ENCODE peak calls at places on chromosome 22, in seven cellular contexts. O is lower lobe of right lung; Q is stimulated activated CD8-positive, alpha-beta memory T cell treated with anti-CD3 and anti-CD28 coated beads, Interleukin-4, amount 100 ng/mL, for 4 hours; V is non-pigmented ciliary epithelial cell; X is upper lobe of right lung; U is smooth muscle cell of the brain vasculature; D is ACHN. F is an unnamed sample.

GRCh38 chr22:28867191-28867590 is 16.2 kb upstream of the ZNRF3 start:
- DNase-seq in O (no peak), Q (no peak), V (no peak), X (no peak), U (no peak), D (no peak), F (no peak)

GRCh38 chr22:49838771-49839717 is 11.4 kb upstream of the BRD1 start:
- DNase-seq in O (peak), Q (peak), V (no peak), X (no peak), U (no peak), D (no peak), F (no peak)

GRCh38 chr22:50247748-50248147 is 2.9 kb upstream of the TUBGCP6 start:
- DNase-seq in O (no peak), Q (no peak), V (peak), X (no peak), U (no peak), D (no peak), F (peak)

GRCh38 chr22:45987462-45987861 is 10.5 kb upstream of the WNT7B start:
- DNase-seq in O (no peak), Q (no peak), V (no peak), X (no peak), U (no peak), D (no peak), F (no peak)

GRCh38 chr22:37233751-37234631 is 10.1 kb downstream of the RAC2 start:
- DNase-seq in O (peak), Q (no peak), V (no peak), X (no peak), U (no peak), D (no peak), F (no peak)

GRCh38 chr22:27100789-27101188 is 443.4 kb downstream of the MIAT start:
- DNase-seq in O (no peak), Q (no peak), V (no peak), X (no peak), U (no peak), D (peak), F (no peak)

GRCh38 chr22:22681221-22681739 is 36.9 kb downstream of the GGTLC2 start:
- DNase-seq in O (no peak), Q (no peak), V (no peak), X (no peak), U (no peak), D (peak), F (peak)

GRCh38 chr22:23036684-23037428 is 33.5 kb upstream of the GNAZ start:
- DNase-seq in O (no peak), Q (no peak), V (no peak), X (no peak), U (no peak), D (no peak), F (peak)

GRCh38 chr22:23289851-23290724 is 109.8 kb downstream of the BCR start:
- DNase-seq in O (peak), Q (peak), V (no peak), X (peak), U (no peak), D (peak), F (peak)

GRCh38 chr22:26536056-26536761 is 23.9 kb upstream of the TFIP11 start:
- DNase-seq in O (no peak), Q (no peak), V (no peak), X (no peak), U (no peak), D (peak), F (peak)

GRCh38 chr22:24001314-24001713 is 3.9 kb downstream of the GSTT4 start:
- DNase-seq in O (no peak), Q (no peak), V (no peak), X (no peak), U (no peak), D (no peak), F (no peak)

GRCh38 chr22:48872271-48873260 is 955.1 kb downstream of the BRD1 start:
- DNase-seq in O (peak), Q (no peak), V (no peak), X (peak), U (no peak), D (no peak), F (no peak)

GRCh38 chr22:50267591-50268390 is 2.4 kb downstream of the MAPK11 start:
- DNase-seq in O (peak), Q (no peak), V (no peak), X (peak), U (no peak), D (peak), F (peak)

GRCh38 chr22:49369726-49370717 is 457.7 kb downstream of the BRD1 start:
- DNase-seq in O (peak), Q (no peak), V (no peak), X (peak), U (no peak), D (no peak), F (no peak)

GRCh38 chr22:44698531-44699421 is 3.2 kb upstream of the PRR5 start:
- DNase-seq in O (no peak), Q (no peak), V (no peak), X (no peak), U (no peak), D (peak), F (peak)

GRCh38 chr22:25054943-25055511 is 102.5 kb downstream of the KIAA1671 start:
- DNase-seq in O (no peak), Q (no peak), V (no peak), X (no peak), U (no peak), D (no peak), F (no peak)